ENCODE peak calls at places on chromosome 18, in four cellular contexts. O is K562, F is GM12878, R is H1. M is an unnamed sample.

GRCh38 chr18:64966667-64967066 is 784.1 kb upstream of the CDH7 start:
- DNase-seq in R (no peak), O (no peak), F (no peak), M (no peak)

GRCh38 chr18:9334351-9335254 is at the start of gene TWSG1:
- DNase-seq in F (peak), O (peak), R (peak), M (peak)

GRCh38 chr18:79965119-79965902 is 868 bp downstream of the HSBP1L1 start:
- DNase-seq in O (peak), R (peak), F (no peak), M (no peak)

GRCh38 chr18:13558132-13558531 is 168.2 kb downstream of the FAM210A start:
- DNase-seq in F (no peak), O (peak), R (peak), M (peak)

GRCh38 chr18:11504962-11505361 is 104.4 kb upstream of the SLC35G4 start:
- DNase-seq in F (no peak), R (no peak), O (no peak), M (no peak)

GRCh38 chr18:31268985-31269406 is 49.0 kb upstream of the DSG1 start:
- DNase-seq in F (peak), O (peak), R (no peak), M (no peak)

GRCh38 chr18:46629356-46629755 is 27.7 kb downstream of the LOXHD1 start:
- DNase-seq in F (no peak), R (no peak), O (no peak), M (no peak)

GRCh38 chr18:37019157-37019571 is 190.2 kb downstream of the KIAA1328 start:
- DNase-seq in O (no peak), F (no peak), R (peak), M (no peak)

GRCh38 chr18:37222383-37223378 is 342.9 kb downstream of the CELF4 start:
- DNase-seq in F (no peak), O (no peak), R (no peak), M (peak)

GRCh38 chr18:52237551-52237950 is 102.4 kb upstream of the DCC start:
- DNase-seq in F (no peak), R (no peak), O (no peak), M (no peak)

GRCh38 chr18:12455511-12455910 is 47.8 kb downstream of the PRELID3A start:
- DNase-seq in O (no peak), F (no peak), R (no peak), M (no peak)

GRCh38 chr18:33711514-33711913 is 133.5 kb downstream of the ASXL3 start:
- DNase-seq in F (no peak), O (no peak), R (no peak), M (no peak)

GRCh38 chr18:71398530-71398929 is 1109.7 kb downstream of the SOCS6 start:
- DNase-seq in R (peak), F (no peak), O (no peak), M (no peak)

GRCh38 chr18:41354151-41354550 is 600.9 kb upstream of the PIK3C3 start:
- DNase-seq in R (no peak), O (no peak), F (no peak), M (no peak)

GRCh38 chr18:11689031-11689971 is at the start of gene GNAL:
- DNase-seq in O (peak), R (peak), F (no peak), M (peak)

GRCh38 chr18:54958711-54959625 is at the start of gene CCDC68:
- DNase-seq in O (peak), R (peak), F (no peak), M (no peak)

GRCh38 chr18:23756590-23757540 is 67.6 kb downstream of the LAMA3 start:
- DNase-seq in F (no peak), R (no peak), O (no peak), M (no peak)

GRCh38 chr18:11494093-11494492 is 115.3 kb upstream of the SLC35G4 start:
- DNase-seq in F (no peak), O (no peak), R (no peak), M (no peak)

GRCh38 chr18:55461843-55462242 is 126.1 kb downstream of the TCF4 start:
- DNase-seq in F (no peak), O (no peak), R (no peak), M (no peak)

GRCh38 chr18:8943900-8944870 is 158.3 kb upstream of the NDUFV2 start:
- DNase-seq in O (peak), F (no peak), R (no peak), M (no peak)

GRCh38 chr18:74454279-74454741 is 2.8 kb downstream of the DIPK1C start:
- DNase-seq in R (no peak), F (no peak), O (no peak), M (no peak)

GRCh38 chr18:27616324-27616723 is 431.2 kb upstream of the CHST9 start:
- DNase-seq in F (no peak), O (no peak), R (no peak), M (no peak)

GRCh38 chr18:5488844-5489243 is 55.0 kb downstream of the EPB41L3 start:
- DNase-seq in F (no peak), O (no peak), R (no peak), M (no peak)

GRCh38 chr18:79624356-79624961 is 55.1 kb upstream of the CTDP1 start:
- DNase-seq in F (peak), R (no peak), O (no peak), M (no peak)

GRCh38 chr18:8354304-8354703 is 254.9 kb upstream of the RAB12 start:
- DNase-seq in R (no peak), F (no peak), O (no peak), M (no peak)

GRCh38 chr18:50377061-50377798 is 2.4 kb downstream of the SKA1 start:
- DNase-seq in F (no peak), R (no peak), O (no peak), M (no peak)

GRCh38 chr18:79422022-79422782 is 26.5 kb downstream of the NFATC1 start:
- DNase-seq in R (no peak), O (no peak), F (no peak), M (no peak)

GRCh38 chr18:10350661-10351060 is 103.8 kb upstream of the APCDD1 start:
- DNase-seq in F (no peak), R (no peak), O (no peak), M (no peak)

GRCh38 chr18:77095356-77096030 is 37.1 kb downstream of the MBP start:
- DNase-seq in O (no peak), F (no peak), R (no peak), M (no peak)

GRCh38 chr18:62329676-62330454 is 4.8 kb downstream of the TNFRSF11A start:
- DNase-seq in R (peak), F (no peak), O (no peak), M (no peak)

GRCh38 chr18:63058521-63058920 is 261.0 kb downstream of the BCL2 start:
- DNase-seq in F (no peak), O (no peak), R (no peak), M (no peak)

GRCh38 chr18:8951491-8951890 is 151.0 kb upstream of the NDUFV2 start:
- DNase-seq in O (peak), F (peak), R (no peak), M (no peak)

GRCh38 chr18:45997689-45998088 is 30.6 kb upstream of the EPG5 start:
- DNase-seq in R (no peak), F (no peak), O (no peak), M (no peak)

GRCh38 chr18:75455249-75456183 is 28.0 kb upstream of the SMIM21 start:
- DNase-seq in R (peak), F (no peak), O (no peak), M (no peak)
- TF ChIP-seq EGR1 in R (no peak), F (no peak), O (no peak), M (no peak)

GRCh38 chr18:35580748-35581534 is 599 bp upstream of the GALNT1 start:
- DNase-seq in O (peak), F (no peak), R (peak), M (no peak)
- TF ChIP-seq POLR2A in O (no peak), F (peak), R (no peak), M (no peak)

DNA sequence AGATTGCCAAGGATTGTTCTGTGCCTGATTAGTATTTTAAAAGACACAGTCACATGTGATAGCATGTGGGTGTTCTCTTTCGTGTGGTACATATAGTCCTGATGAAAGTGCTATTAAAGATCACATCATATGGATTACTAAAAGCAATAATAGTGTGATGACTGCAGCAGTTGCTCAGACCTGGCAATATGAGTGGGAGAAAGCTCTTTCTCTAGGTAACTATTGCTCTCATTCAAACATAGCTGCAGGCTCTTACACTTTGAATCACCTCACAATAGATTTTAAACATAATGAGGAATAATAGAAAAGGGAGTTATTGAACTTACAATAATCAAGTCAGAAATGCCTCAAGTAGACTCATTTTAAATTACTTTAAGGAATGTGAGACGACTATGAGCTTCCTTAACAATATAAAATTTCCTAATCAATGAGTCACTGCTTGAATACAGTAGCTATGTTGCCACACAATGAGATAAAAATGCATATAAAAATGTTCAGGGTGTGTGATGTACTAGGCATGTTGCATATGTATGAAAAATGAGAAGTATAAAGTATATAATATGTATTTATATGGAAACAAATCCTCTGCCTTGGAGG is 452.1 kb downstream of the TMX3 start:
- DNase-seq in O (no peak), R (no peak), F (no peak), M (no peak)
- TF ChIP-seq EGR1 in O (no peak), R (no peak), F (no peak), M (no peak)

GRCh38 chr18:48206887-48207286 is 202.3 kb downstream of the ZBTB7C start:
- DNase-seq in O (no peak), F (no peak), R (no peak), M (no peak)
- TF ChIP-seq POLR2A in O (no peak), F (no peak), R (no peak), M (no peak)

GRCh38 chr18:2602844-2603243 is 31.5 kb downstream of the NDC80 start:
- DNase-seq in R (no peak), O (no peak), F (no peak), M (no peak)

DNA sequence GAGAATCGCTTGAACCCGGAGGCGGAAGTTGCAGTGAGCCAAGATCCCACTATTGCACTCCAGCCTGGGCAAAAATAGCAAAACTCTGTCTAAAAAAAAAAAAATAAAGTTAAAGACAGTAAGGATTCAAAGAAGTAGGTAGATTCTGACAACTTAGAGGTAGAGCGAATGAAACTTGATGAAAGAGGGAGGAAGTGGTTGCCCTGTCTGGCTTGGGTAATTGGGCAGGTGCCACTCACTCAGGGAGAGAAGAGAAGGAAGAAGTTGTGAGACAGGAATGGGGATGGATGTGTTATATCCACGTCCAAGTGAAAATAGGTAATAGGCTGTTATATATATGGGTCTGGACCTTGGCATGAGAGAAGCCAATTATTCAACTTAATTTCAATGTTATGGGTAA is 26.3 kb downstream of the NDC80 start:
- DNase-seq in R (no peak), F (no peak), O (no peak), M (no peak)
- TF ChIP-seq EGR1 in R (no peak), F (no peak), O (no peak), M (no peak)

DNA sequence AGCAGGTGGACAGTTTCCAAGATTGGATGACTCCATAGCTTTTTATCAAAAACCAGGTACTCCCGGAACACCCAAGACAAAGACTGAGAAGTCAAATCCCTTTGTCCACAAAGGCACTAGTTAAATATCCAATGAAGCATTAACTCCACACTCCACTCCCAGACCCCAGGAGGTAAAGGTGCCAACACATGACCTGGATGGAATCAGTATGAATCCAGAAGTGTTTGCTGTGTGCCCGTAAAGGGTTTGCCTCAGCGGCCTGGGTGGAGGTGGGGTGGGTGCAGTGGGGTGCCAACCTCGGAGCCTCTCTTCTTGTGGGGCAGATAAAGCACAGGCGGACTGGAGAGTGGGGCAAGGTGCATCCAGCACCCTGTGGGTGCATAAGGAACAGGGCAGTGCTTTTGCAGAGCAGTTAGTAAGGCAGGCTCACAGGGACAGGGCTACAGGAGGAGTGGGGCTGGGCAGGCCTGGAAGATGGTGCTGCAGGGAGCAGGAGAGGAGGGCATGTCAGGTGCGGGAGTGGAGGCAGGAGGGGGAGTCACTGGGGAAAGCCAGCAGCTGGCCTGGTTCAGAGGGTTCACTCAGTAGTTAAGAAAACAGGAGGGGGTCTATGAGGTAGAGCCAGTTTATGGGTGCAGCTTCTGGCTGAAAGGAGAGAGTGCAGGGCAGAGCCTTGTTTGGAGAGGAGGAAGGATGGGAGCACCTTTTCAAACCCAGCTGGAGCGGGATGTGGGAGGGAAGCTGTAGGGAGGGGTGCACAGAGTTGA is 208.4 kb upstream of the SMAD2 start:
- DNase-seq in O (no peak), R (no peak), F (no peak), M (no peak)
- TF ChIP-seq POLR2A in O (no peak), R (no peak), F (no peak), M (no peak)

GRCh38 chr18:68244786-68245185 is 470.1 kb downstream of the TMX3 start:
- DNase-seq in R (no peak), F (no peak), O (no peak), M (no peak)

GRCh38 chr18:68241881-68242280 is 473.0 kb downstream of the TMX3 start:
- DNase-seq in R (no peak), F (no peak), O (no peak), M (no peak)
- TF ChIP-seq EGR1 in R (no peak), F (no peak), O (no peak), M (no peak)

M was measured in HCT116.